ENCODE peak calls at places on chromosomes 13 and 19, in ten cellular contexts. A is IMR-90, M is mammary epithelial cell, E is fibroblast of lung, O is keratinocyte, R is HCT116, B is PC-3, F is neural progenitor cell, L is GM23248, Z is K562. I is an unnamed sample.

GRCh38 chr19:16589917-16590316 is 17.7 kb upstream of the SLC35E1 start:
- DNase-seq in A (no peak), M (no peak), E (no peak), O (no peak), R (no peak), B (no peak), F (no peak), L (no peak), Z (no peak), I (no peak)

GRCh38 chr13:112658807-112659206 is 31.0 kb upstream of the ATP11A start:
- DNase-seq in A (peak), M (no peak), E (no peak), O (no peak), R (no peak), B (no peak), F (no peak), L (no peak), Z (no peak), I (no peak)

GRCh38 chr19:2032296-2032941 is 16.9 kb upstream of the BTBD2 start:
- DNase-seq in A (peak), M (peak), E (peak), O (no peak), R (peak), B (peak), F (peak), L (peak), Z (no peak), I (peak)

GRCh38 chr13:41327994-41328778 is 17.1 kb downstream of the NAA16 start:
- DNase-seq in A (no peak), M (no peak), E (peak), O (no peak), R (no peak), B (no peak), F (no peak), L (no peak), Z (no peak), I (no peak)

GRCh38 chr13:75417006-75417384 is 65.0 kb downstream of the TBC1D4 start:
- DNase-seq in A (no peak), M (no peak), E (no peak), O (no peak), R (no peak), B (peak), F (no peak), L (peak), Z (no peak), I (peak)

GRCh38 chr13:33228645-33229445 is 56.7 kb downstream of the STARD13 start:
- DNase-seq in A (peak), M (no peak), E (peak), O (no peak), R (peak), B (peak), F (peak), L (peak), Z (peak), I (peak)

GRCh38 chr19:4493929-4494690 is 22.0 kb downstream of the HDGFL2 start:
- DNase-seq in A (no peak), M (no peak), E (no peak), O (no peak), R (no peak), B (no peak), F (no peak), L (no peak), Z (no peak), I (no peak)

GRCh38 chr19:36225219-36225892 is 10.4 kb downstream of the ZNF146 start:
- DNase-seq in A (peak), M (peak), E (peak), O (no peak), R (no peak), B (peak), F (no peak), L (peak), Z (no peak), I (peak)

GRCh38 chr13:29547135-29547534 is 48.4 kb downstream of the SLC7A1 start:
- DNase-seq in A (peak), M (no peak), E (peak), O (no peak), R (no peak), B (no peak), F (no peak), L (no peak), Z (no peak), I (peak)

GRCh38 chr19:54209748-54210494 is 9.3 kb downstream of the RPS9 start:
- DNase-seq in A (peak), M (peak), E (peak), O (no peak), R (peak), B (peak), F (no peak), L (peak), Z (peak), I (peak)

GRCh38 chr13:53137777-53138176 is 109.2 kb downstream of the OLFM4 start:
- DNase-seq in A (peak), M (no peak), E (peak), O (no peak), R (no peak), B (peak), F (no peak), L (peak), Z (no peak), I (peak)

GRCh38 chr13:20188649-20189553 is 3.8 kb downstream of the GJB2 start:
- DNase-seq in A (no peak), M (no peak), E (no peak), O (no peak), R (no peak), B (no peak), F (peak), L (no peak), Z (peak), I (no peak)

GRCh38 chr19:1449467-1450442 is at the start of gene APC2:
- DNase-seq in A (peak), M (no peak), E (peak), O (no peak), R (no peak), B (no peak), F (peak), L (peak), Z (peak), I (no peak)

GRCh38 chr13:69857188-69857821 is 250.3 kb upstream of the ATXN8OS start:
- DNase-seq in A (peak), M (peak), E (peak), O (no peak), R (peak), B (peak), F (peak), L (peak), Z (peak), I (peak)

GRCh38 chr13:102645701-102646100 is 48.9 kb downstream of the TPP2 start:
- DNase-seq in A (no peak), M (no peak), E (no peak), O (no peak), R (no peak), B (no peak), F (no peak), L (no peak), Z (no peak), I (no peak)

GRCh38 chr13:66353664-66354063 is 876.5 kb downstream of the PCDH9 start:
- DNase-seq in A (no peak), M (no peak), E (no peak), O (no peak), R (no peak), B (peak), F (no peak), L (no peak), Z (no peak), I (peak)

GRCh38 chr19:345320-345879 is 804 bp upstream of the MIER2 start:
- DNase-seq in A (no peak), M (no peak), E (no peak), O (no peak), R (no peak), B (no peak), F (no peak), L (peak), Z (no peak), I (no peak)

GRCh38 chr19:15125232-15126067 is 18.2 kb downstream of the SYDE1 start:
- DNase-seq in A (peak), M (peak), E (peak), O (peak), R (peak), B (peak), F (peak), L (peak), Z (peak), I (peak)

GRCh38 chr19:3411636-3412035 is 45.3 kb downstream of the NFIC start:
- DNase-seq in A (no peak), M (no peak), E (no peak), O (no peak), R (no peak), B (no peak), F (no peak), L (no peak), Z (no peak), I (no peak)

GRCh38 chr19:29271911-29272310 is 59.0 kb upstream of the UQCRFS1 start:
- DNase-seq in A (no peak), M (no peak), E (no peak), O (no peak), R (no peak), B (no peak), F (no peak), L (no peak), Z (no peak), I (no peak)

GRCh38 chr13:98515804-98516465 is 61.0 kb downstream of the STK24 start:
- DNase-seq in A (no peak), M (no peak), E (no peak), O (no peak), R (no peak), B (no peak), F (peak), L (no peak), Z (no peak), I (peak)

GRCh38 chr19:50772408-50773311 is 2.4 kb downstream of the GPR32 start:
- DNase-seq in A (peak), M (no peak), E (no peak), O (no peak), R (peak), B (peak), F (no peak), L (peak), Z (peak), I (no peak)

GRCh38 chr13:95505265-95505664 is 47.3 kb upstream of the CLDN10 start:
- DNase-seq in A (no peak), M (no peak), E (no peak), O (no peak), R (no peak), B (peak), F (peak), L (no peak), Z (no peak), I (peak)

GRCh38 chr13:106129993-106130392 is 405.5 kb downstream of the EFNB2 start:
- DNase-seq in A (no peak), M (no peak), E (no peak), O (no peak), R (no peak), B (peak), F (no peak), L (no peak), Z (no peak), I (no peak)

GRCh38 chr19:38303517-38304351 is at the start of gene C19orf33:
- DNase-seq in A (no peak), M (peak), E (no peak), O (peak), R (peak), B (peak), F (no peak), L (peak), Z (peak), I (peak)

GRCh38 chr19:30696514-30696913 is 324.3 kb downstream of the ZNF536 start:
- DNase-seq in A (peak), M (no peak), E (peak), O (no peak), R (no peak), B (no peak), F (peak), L (no peak), Z (peak), I (no peak)

GRCh38 chr19:35247526-35248309 is 1.1 kb upstream of the LSR start:
- DNase-seq in A (no peak), M (peak), E (no peak), O (no peak), R (peak), B (peak), F (peak), L (no peak), Z (peak), I (no peak)

GRCh38 chr19:35043906-35044305 is 2.4 kb downstream of the HPN start:
- DNase-seq in A (no peak), M (no peak), E (no peak), O (no peak), R (no peak), B (no peak), F (no peak), L (no peak), Z (no peak), I (no peak)

GRCh38 chr19:56912406-56912805 is 71.9 kb upstream of the PEG3 start:
- DNase-seq in A (no peak), M (no peak), E (no peak), O (no peak), R (no peak), B (no peak), F (no peak), L (no peak), Z (no peak), I (no peak)

GRCh38 chr13:110444226-110444653 is 117.3 kb downstream of the RAB20 start:
- DNase-seq in A (peak), M (peak), E (peak), O (no peak), R (peak), B (peak), F (no peak), L (no peak), Z (no peak), I (peak)

GRCh38 chr13:72141845-72142470 is 275.0 kb upstream of the DACH1 start:
- DNase-seq in A (no peak), M (peak), E (peak), O (no peak), R (no peak), B (peak), F (no peak), L (no peak), Z (no peak), I (peak)

GRCh38 chr19:42596391-42597071 is 1.8 kb upstream of the CEACAM8 start:
- DNase-seq in A (no peak), M (no peak), E (peak), O (no peak), R (no peak), B (peak), F (peak), L (peak), Z (peak), I (no peak)

GRCh38 chr13:105090244-105090643 is 1445.2 kb downstream of the EFNB2 start:
- DNase-seq in A (no peak), M (no peak), E (no peak), O (no peak), R (no peak), B (no peak), F (no peak), L (no peak), Z (no peak), I (peak)

GRCh38 chr19:39110263-39110967 is 15.2 kb upstream of the PAK4 start:
- DNase-seq in A (no peak), M (no peak), E (peak), O (no peak), R (peak), B (peak), F (peak), L (peak), Z (peak), I (no peak)

GRCh38 chr19:47493378-47494210 is 9.6 kb upstream of the KPTN start:
- DNase-seq in A (no peak), M (no peak), E (no peak), O (no peak), R (no peak), B (no peak), F (no peak), L (no peak), Z (no peak), I (no peak)
- H3K9ac ChIP-seq in A (no peak), M (no peak), E (no peak), O (no peak), R (no peak), B (no peak), F (no peak), L (no peak), Z (no peak), I (no peak)

GRCh38 chr19:55581145-55581827 is 638 bp upstream of the ZNF579 start:
- DNase-seq in A (no peak), M (no peak), E (no peak), O (no peak), R (no peak), B (peak), F (peak), L (peak), Z (peak), I (no peak)

GRCh38 chr19:55579766-55580621 is 654 bp downstream of the ZNF579 start:
- DNase-seq in A (peak), M (peak), E (peak), O (no peak), R (no peak), B (peak), F (peak), L (peak), Z (peak), I (no peak)

GRCh38 chr19:55581828-55582223 is 1.2 kb upstream of the ZNF579 start:
- DNase-seq in A (no peak), M (no peak), E (no peak), O (no peak), R (no peak), B (no peak), F (no peak), L (peak), Z (no peak), I (no peak)

GRCh38 chr19:55578761-55579747 is 1.6 kb downstream of the ZNF579 start:
- DNase-seq in A (no peak), M (no peak), E (no peak), O (no peak), R (no peak), B (no peak), F (no peak), L (no peak), Z (no peak), I (no peak)

GRCh38 chr19:55580628-55581144 is at the start of gene ZNF579:
- DNase-seq in A (peak), M (peak), E (peak), O (no peak), R (peak), B (peak), F (peak), L (peak), Z (peak), I (peak)
- H3K27ac ChIP-seq in A (peak), M (peak), E (peak), O (peak), R (peak), B (peak), F (peak), L (peak), Z (peak), I (peak)

DNA sequence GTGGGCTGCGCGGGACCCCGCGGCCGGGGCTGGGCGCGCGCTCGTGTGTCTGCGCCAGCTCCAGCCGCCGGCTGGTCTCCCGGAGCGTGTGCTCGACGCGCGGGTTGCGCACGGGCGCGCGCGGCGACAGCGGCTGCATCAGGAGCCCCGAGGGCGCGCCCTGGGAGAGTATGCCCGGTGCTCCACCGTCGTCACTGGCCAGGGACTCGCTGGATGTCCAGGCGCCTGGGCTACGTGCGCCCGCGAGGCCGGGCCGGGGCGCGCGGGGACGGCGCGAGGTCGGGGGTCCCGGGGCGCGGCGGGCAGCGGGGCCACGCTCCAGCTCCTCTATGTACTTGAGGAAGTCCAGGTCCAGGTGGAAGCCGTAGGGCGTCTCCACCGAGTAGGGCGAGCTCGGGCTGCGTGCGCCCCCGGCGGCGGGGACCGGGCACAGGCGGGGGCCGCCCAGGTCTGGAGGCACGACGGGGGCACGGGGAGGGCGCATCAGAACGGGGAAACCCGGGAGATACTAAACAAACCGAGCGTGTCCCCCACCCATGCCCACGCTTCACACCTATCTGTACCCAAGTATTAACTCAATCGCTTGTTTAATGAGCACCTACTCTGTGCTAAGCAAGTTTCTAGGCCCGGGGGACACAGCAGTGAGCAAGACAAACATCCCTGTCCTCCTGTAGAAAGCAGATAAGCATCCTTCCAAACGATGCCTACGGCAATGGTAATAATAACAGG is 7.6 kb downstream of the KANK3 start:
- DNase-seq in A (no peak), M (no peak), E (no peak), O (no peak), R (no peak), B (no peak), F (no peak), L (peak), Z (peak), I (no peak)
- H2AFZ ChIP-seq in A (peak), M (peak), E (no peak), O (peak), R (peak), B (peak), F (peak), L (no peak), Z (peak), I (peak)

GRCh38 chr13:45242524-45242923 is 41.7 kb upstream of the KCTD4 start:
- DNase-seq in A (no peak), M (no peak), E (no peak), O (no peak), R (no peak), B (no peak), F (no peak), L (no peak), Z (no peak), I (no peak)

GRCh38 chr13:45243072-45243471 is 42.2 kb upstream of the KCTD4 start:
- DNase-seq in A (no peak), M (no peak), E (no peak), O (no peak), R (no peak), B (no peak), F (peak), L (no peak), Z (no peak), I (no peak)

GRCh38 chr13:45242070-45242469 is 41.2 kb upstream of the KCTD4 start:
- DNase-seq in A (peak), M (peak), E (peak), O (no peak), R (peak), B (peak), F (no peak), L (peak), Z (no peak), I (no peak)

DNA sequence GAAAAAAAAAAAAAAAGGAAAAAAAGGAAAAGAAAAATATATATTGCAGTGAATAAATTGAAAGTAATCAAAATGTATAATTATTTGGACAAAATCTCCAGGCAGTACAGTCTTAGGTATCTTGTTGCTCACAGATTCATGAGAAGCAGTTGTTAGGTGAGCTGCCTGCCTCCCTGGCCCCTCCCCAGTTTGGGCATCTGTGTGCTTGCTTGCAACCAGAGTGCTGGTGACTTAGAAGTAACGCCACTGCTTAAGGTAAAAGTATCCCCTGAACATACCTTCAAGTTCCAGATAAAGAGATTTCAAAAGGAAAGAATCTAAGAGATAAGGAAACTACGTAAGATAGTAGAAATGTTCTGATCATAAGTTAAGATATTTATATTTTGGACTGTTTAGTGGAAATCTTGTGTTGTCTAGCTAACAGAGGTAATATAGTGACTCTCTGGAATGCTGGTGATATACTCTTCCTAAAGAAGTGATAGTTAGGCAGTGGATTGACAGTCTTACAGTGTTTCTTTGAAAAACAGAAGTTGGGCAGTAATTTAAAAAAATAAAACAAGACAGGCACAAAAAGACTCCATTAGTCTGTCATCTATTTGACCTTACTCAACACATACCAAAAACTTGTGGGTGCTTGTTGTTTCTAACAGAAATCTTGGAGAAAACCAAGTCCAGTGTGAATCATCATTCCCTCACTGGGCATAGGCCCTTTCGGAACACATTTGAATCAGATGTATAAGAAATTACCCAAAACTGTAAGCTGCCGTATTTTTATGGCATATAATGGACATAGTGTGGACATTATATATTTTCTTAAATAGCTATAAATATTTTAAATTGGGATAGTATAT is 38.3 kb upstream of the KCTD4 start:
- DNase-seq in A (peak), M (peak), E (peak), O (no peak), R (no peak), B (no peak), F (no peak), L (peak), Z (no peak), I (peak)
- H3K9ac ChIP-seq in A (no peak), M (peak), E (no peak), O (peak), R (no peak), B (no peak), F (no peak), L (no peak), Z (no peak), I (no peak)

I was measured in astrocyte.